ENCODE peak calls at places on chromosomes 4 and X, in six cellular contexts. One of them, this sample, is unnamed.

GRCh38 chr4:39354178-39354503 is 12.0 kb downstream of the RFC1 start:
- DNase-seq in bronchial epithelial cell: no peak
- DNase-seq in GM13976: no peak
- DNase-seq in OCI-LY7: no peak
- DNase-seq in upper lobe of right lung: no peak
- DNase-seq in sigmoid colon: no peak
- DNase-seq in this sample: no peak

GRCh38 chr4:80171656-80172055 is 25.6 kb upstream of the PRDM8 start:
- DNase-seq in GM13976: no peak
- DNase-seq in sigmoid colon: no peak
- DNase-seq in OCI-LY7: no peak
- DNase-seq in upper lobe of right lung: no peak
- DNase-seq in bronchial epithelial cell: no peak
- DNase-seq in this sample: no peak

GRCh38 chr4:145936142-145937020 is 2.2 kb downstream of the ZNF827 start:
- DNase-seq in GM13976: peak
- DNase-seq in OCI-LY7: peak
- DNase-seq in bronchial epithelial cell: peak
- DNase-seq in sigmoid colon: peak
- DNase-seq in upper lobe of right lung: peak
- DNase-seq in this sample: peak

GRCh38 chr4:86975927-86976326 is 41.1 kb downstream of the AFF1 start:
- DNase-seq in sigmoid colon: no peak
- DNase-seq in OCI-LY7: no peak
- DNase-seq in GM13976: no peak
- DNase-seq in upper lobe of right lung: no peak
- DNase-seq in bronchial epithelial cell: no peak
- DNase-seq in this sample: no peak

GRCh38 chr4:4990857-4991540 is 28.3 kb downstream of the CYTL1 start:
- DNase-seq in GM13976: no peak
- DNase-seq in sigmoid colon: peak
- DNase-seq in OCI-LY7: no peak
- DNase-seq in bronchial epithelial cell: no peak
- DNase-seq in upper lobe of right lung: no peak
- DNase-seq in this sample: no peak

GRCh38 chr4:36006226-36006625 is 238.1 kb downstream of the ARAP2 start:
- DNase-seq in bronchial epithelial cell: peak
- DNase-seq in GM13976: no peak
- DNase-seq in sigmoid colon: no peak
- DNase-seq in OCI-LY7: no peak
- DNase-seq in upper lobe of right lung: no peak
- DNase-seq in this sample: no peak

GRCh38 chr4:180932365-180933001 is 1310.7 kb upstream of the TENM3 start:
- DNase-seq in sigmoid colon: no peak
- DNase-seq in OCI-LY7: peak
- DNase-seq in upper lobe of right lung: no peak
- DNase-seq in bronchial epithelial cell: no peak
- DNase-seq in GM13976: no peak
- DNase-seq in this sample: no peak

GRCh38 chr4:176432811-176433540 is 113.2 kb downstream of the SPCS3 start:
- DNase-seq in GM13976: no peak
- DNase-seq in upper lobe of right lung: no peak
- DNase-seq in OCI-LY7: no peak
- DNase-seq in bronchial epithelial cell: no peak
- DNase-seq in sigmoid colon: no peak
- DNase-seq in this sample: no peak

GRCh38 chr4:65021737-65022136 is 612.5 kb upstream of the TECRL start:
- DNase-seq in sigmoid colon: no peak
- DNase-seq in upper lobe of right lung: no peak
- DNase-seq in bronchial epithelial cell: no peak
- DNase-seq in GM13976: no peak
- DNase-seq in OCI-LY7: no peak
- DNase-seq in this sample: no peak

GRCh38 chr4:80462537-80463207 is 127.1 kb downstream of the CFAP299 start:
- DNase-seq in upper lobe of right lung: no peak
- DNase-seq in sigmoid colon: no peak
- DNase-seq in OCI-LY7: no peak
- DNase-seq in GM13976: no peak
- DNase-seq in bronchial epithelial cell: no peak
- DNase-seq in this sample: no peak

DNA sequence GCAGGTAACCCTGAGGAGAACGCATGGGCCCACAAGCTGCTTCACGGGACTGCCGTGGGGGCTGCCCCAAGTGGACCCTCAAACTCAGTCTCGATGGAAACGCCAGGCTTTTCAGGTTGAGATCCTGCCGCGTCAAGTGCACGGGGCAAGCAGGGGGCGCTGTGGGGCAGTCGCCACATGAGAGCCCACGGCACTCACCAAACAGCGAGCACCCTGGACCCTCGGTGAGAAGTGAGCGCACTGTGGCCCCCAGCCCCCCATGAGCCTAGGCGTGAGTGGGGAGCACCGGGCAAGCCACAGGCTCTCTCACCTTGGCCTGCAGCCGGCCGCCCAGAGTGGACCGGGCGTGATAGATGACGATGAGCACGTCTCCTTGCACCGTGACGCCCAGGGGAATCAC is 50.9 kb upstream of the CPLX1 start:
- DNase-seq in bronchial epithelial cell: no peak
- DNase-seq in sigmoid colon: no peak
- DNase-seq in OCI-LY7: peak
- DNase-seq in GM13976: no peak
- DNase-seq in upper lobe of right lung: no peak
- DNase-seq in this sample: no peak
- TF ChIP-seq CTCF in bronchial epithelial cell: peak
- TF ChIP-seq CTCF in sigmoid colon: no peak
- TF ChIP-seq CTCF in OCI-LY7: peak
- TF ChIP-seq CTCF in GM13976: no peak
- TF ChIP-seq CTCF in upper lobe of right lung: peak
- TF ChIP-seq CTCF in this sample: peak

GRCh38 chrX:149825424-149825823 is 43.7 kb downstream of the MAGEA9 start:
- DNase-seq in GM13976: no peak
- DNase-seq in OCI-LY7: peak
- DNase-seq in sigmoid colon: no peak
- DNase-seq in upper lobe of right lung: no peak
- DNase-seq in bronchial epithelial cell: no peak
- DNase-seq in this sample: no peak
- TF ChIP-seq CTCF in GM13976: no peak
- TF ChIP-seq CTCF in OCI-LY7: peak
- TF ChIP-seq CTCF in sigmoid colon: no peak
- TF ChIP-seq CTCF in upper lobe of right lung: peak
- TF ChIP-seq CTCF in bronchial epithelial cell: peak
- TF ChIP-seq CTCF in this sample: peak

GRCh38 chr4:168188754-168189153 is 96.4 kb downstream of the ANXA10 start:
- DNase-seq in sigmoid colon: no peak
- DNase-seq in upper lobe of right lung: no peak
- DNase-seq in OCI-LY7: no peak
- DNase-seq in bronchial epithelial cell: no peak
- DNase-seq in GM13976: no peak
- DNase-seq in this sample: no peak

GRCh38 chr4:168183717-168184571 is 91.6 kb downstream of the ANXA10 start:
- DNase-seq in GM13976: peak
- DNase-seq in bronchial epithelial cell: peak
- DNase-seq in sigmoid colon: no peak
- DNase-seq in OCI-LY7: peak
- DNase-seq in upper lobe of right lung: no peak
- DNase-seq in this sample: no peak
- TF ChIP-seq CTCF in GM13976: peak
- TF ChIP-seq CTCF in bronchial epithelial cell: peak
- TF ChIP-seq CTCF in sigmoid colon: no peak
- TF ChIP-seq CTCF in OCI-LY7: peak
- TF ChIP-seq CTCF in upper lobe of right lung: peak
- TF ChIP-seq CTCF in this sample: peak

DNA sequence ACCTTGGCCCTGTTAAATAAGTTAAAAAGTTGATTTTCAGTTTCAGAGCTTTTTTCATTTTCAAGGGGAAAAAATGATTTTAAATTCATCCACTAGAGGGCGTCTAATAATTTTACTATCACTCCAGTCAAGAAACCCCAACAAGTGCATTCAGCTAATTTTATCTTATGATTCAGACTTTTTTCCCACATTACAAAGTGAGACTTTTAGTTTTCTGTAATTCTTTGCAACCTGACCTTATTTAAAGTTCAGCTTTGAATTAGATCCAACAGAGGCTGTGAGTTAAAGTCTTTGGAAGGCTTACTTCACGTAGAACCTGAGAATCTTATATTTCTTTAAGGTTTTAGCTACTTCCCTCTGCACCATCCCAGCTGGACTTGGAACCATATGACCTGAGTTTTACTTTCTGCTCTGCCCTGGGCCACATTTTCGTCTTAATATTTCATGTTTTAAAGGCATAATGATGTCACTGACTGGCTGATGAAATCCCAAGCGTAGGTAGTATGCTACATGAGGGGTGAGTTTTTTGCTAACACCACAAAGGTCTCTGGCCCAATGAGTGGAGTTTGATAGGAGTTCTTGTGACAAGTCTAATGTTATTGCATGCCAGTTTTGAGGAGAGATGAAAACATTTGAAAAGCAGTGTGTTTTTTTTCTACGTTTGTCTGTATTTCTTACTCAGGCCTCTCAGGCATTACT is 7.2 kb downstream of the GNRHR start:
- DNase-seq in OCI-LY7: peak
- DNase-seq in upper lobe of right lung: no peak
- DNase-seq in sigmoid colon: no peak
- DNase-seq in bronchial epithelial cell: peak
- DNase-seq in GM13976: peak
- DNase-seq in this sample: no peak
- TF ChIP-seq CTCF in OCI-LY7: peak
- TF ChIP-seq CTCF in upper lobe of right lung: peak
- TF ChIP-seq CTCF in sigmoid colon: no peak
- TF ChIP-seq CTCF in bronchial epithelial cell: peak
- TF ChIP-seq CTCF in GM13976: peak
- TF ChIP-seq CTCF in this sample: peak

DNA sequence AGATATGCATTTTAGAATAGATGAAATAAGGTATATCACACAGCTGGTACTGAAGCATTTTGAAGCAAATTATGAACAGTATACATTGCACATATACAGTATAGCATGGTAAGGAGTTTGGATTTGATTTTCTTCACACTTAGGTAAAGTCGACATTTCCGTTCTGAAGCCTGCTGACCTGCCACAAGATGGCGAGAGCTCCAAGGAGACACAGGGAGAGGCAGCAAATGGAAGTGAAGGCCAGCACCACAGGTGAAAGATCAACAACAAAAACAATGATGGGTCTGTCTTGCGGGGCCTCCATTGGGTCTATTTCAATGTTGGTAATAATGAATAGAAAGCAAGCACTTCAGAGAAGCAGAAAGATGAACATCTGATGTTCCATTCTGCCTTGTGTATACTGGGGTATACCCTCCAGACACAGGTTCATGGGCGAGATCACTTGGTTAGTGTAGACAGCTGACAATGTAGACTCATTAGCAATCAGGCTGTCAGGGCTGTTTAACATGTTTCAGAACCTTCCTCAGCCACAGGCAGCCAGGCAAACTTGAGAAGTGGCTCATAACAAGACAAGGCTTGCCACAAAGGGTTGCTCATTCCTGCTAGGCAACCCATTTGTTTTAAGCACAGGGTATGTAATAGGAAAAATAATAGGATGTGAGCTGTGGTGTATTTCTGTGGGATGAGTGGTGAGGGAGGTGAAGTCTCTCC is 21.4 kb upstream of the NOX1 start:
- DNase-seq in upper lobe of right lung: no peak
- DNase-seq in OCI-LY7: peak
- DNase-seq in sigmoid colon: no peak
- DNase-seq in GM13976: peak
- DNase-seq in bronchial epithelial cell: peak
- DNase-seq in this sample: no peak
- TF ChIP-seq CTCF in upper lobe of right lung: peak
- TF ChIP-seq CTCF in OCI-LY7: peak
- TF ChIP-seq CTCF in sigmoid colon: no peak
- TF ChIP-seq CTCF in GM13976: peak
- TF ChIP-seq CTCF in bronchial epithelial cell: peak
- TF ChIP-seq CTCF in this sample: peak

GRCh38 chr4:152784490-152785195 is 4.9 kb downstream of the ARFIP1 start:
- DNase-seq in upper lobe of right lung: no peak
- DNase-seq in bronchial epithelial cell: peak
- DNase-seq in OCI-LY7: peak
- DNase-seq in GM13976: no peak
- DNase-seq in sigmoid colon: no peak
- DNase-seq in this sample: no peak
- TF ChIP-seq CTCF in upper lobe of right lung: no peak
- TF ChIP-seq CTCF in bronchial epithelial cell: no peak
- TF ChIP-seq CTCF in OCI-LY7: peak
- TF ChIP-seq CTCF in GM13976: no peak
- TF ChIP-seq CTCF in sigmoid colon: no peak
- TF ChIP-seq CTCF in this sample: peak

GRCh38 chr4:76723373-76723772 is 174.6 kb downstream of the SOWAHB start:
- DNase-seq in sigmoid colon: no peak
- DNase-seq in bronchial epithelial cell: no peak
- DNase-seq in OCI-LY7: no peak
- DNase-seq in GM13976: no peak
- DNase-seq in upper lobe of right lung: no peak
- DNase-seq in this sample: no peak
- TF ChIP-seq CTCF in sigmoid colon: no peak
- TF ChIP-seq CTCF in bronchial epithelial cell: no peak
- TF ChIP-seq CTCF in OCI-LY7: no peak
- TF ChIP-seq CTCF in GM13976: peak
- TF ChIP-seq CTCF in upper lobe of right lung: no peak
- TF ChIP-seq CTCF in this sample: peak

DNA sequence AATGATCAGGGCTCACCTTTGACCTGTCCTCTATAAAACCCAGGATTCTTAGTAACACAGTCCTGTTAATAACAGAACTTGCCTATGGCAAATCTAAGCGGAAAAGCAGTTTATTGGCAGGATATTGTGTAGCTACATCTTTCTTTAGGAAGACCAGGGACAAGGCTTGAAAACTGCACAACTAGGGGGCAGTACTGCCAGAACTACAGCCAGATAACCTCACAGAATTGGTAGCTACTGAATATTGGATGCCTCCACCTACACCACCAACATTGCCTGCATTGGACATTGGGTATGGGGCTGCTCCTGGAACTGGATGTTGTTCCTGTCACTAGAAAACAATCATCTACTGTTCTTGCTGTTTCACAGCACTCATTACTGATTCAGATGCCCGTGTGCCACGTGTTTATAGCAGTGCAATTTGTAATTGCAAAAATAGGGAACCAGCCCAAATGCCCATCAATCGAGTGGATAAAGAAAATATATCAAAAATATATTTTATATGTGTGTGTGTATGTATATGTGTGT is 47.4 kb downstream of the REPS2 start:
- DNase-seq in sigmoid colon: no peak
- DNase-seq in OCI-LY7: no peak
- DNase-seq in upper lobe of right lung: no peak
- DNase-seq in GM13976: no peak
- DNase-seq in bronchial epithelial cell: no peak
- DNase-seq in this sample: no peak
- TF ChIP-seq CTCF in sigmoid colon: no peak
- TF ChIP-seq CTCF in OCI-LY7: peak
- TF ChIP-seq CTCF in upper lobe of right lung: no peak
- TF ChIP-seq CTCF in GM13976: no peak
- TF ChIP-seq CTCF in bronchial epithelial cell: no peak
- TF ChIP-seq CTCF in this sample: peak

DNA sequence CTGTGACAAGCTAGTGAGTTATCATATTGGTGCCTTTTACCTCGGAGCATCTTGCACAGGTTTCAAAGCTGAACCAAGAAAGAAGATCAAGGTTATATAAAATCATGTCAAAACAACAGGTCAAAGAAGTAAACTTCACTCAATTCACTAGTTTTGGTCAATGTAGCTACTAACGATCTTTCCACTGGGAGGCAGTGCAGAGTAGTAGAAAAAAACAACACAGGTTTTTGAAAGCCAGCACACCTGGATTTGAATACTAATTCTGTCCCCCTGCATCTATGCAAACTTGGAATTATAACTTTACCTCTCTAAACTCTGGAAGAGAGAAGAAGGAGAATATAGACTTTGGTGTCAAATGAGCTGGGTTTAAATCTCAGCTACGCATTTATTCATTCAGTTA is 266.1 kb downstream of the GRIA3 start:
- DNase-seq in OCI-LY7: peak
- DNase-seq in GM13976: no peak
- DNase-seq in bronchial epithelial cell: peak
- DNase-seq in sigmoid colon: no peak
- DNase-seq in upper lobe of right lung: no peak
- DNase-seq in this sample: no peak
- TF ChIP-seq CTCF in OCI-LY7: peak
- TF ChIP-seq CTCF in GM13976: peak
- TF ChIP-seq CTCF in bronchial epithelial cell: peak
- TF ChIP-seq CTCF in sigmoid colon: no peak
- TF ChIP-seq CTCF in upper lobe of right lung: peak
- TF ChIP-seq CTCF in this sample: peak

This sample was measured in chondrocyte.